ENCODE peak calls at places on chromosomes 1 and 21, in ten cellular contexts. A is CD8-positive, alpha-beta memory T cell; N is activated T-cell treated with anti-CD3 and anti-CD28 coated beads for 24 hours; K is hippocampal formation; D is AG09309; V is AG04450; J is IMR-90; G is stimulated activated naive CD8-positive, alpha-beta T cell treated with anti-CD3 and anti-CD28 coated beads, Interleukin-15, amount 100 ng/mL, for 72 hours; Y is NCI-H510A treated with DMSO at 0.1 percent for 48 hours; H is stimulated activated CD8-positive, alpha-beta memory T cell treated with anti-CD3 and anti-CD28 coated beads, Interleukin-4, amount 100 ng/mL, for 1 hour. I is an unnamed sample.

GRCh38 chr1:7478797-7479499 is 292.1 kb upstream of the VAMP3 start:
- DNase-seq in K (peak; percentile 15), A (no peak), N (no peak), V (peak; percentile 99), J (peak; percentile 100), Y (peak; percentile 84), G (no peak), D (peak; percentile 59), H (no peak), I (peak; percentile 88)

GRCh38 chr21:27498025-27498424 is 531.1 kb upstream of the ADAMTS5 start:
- DNase-seq in V (no peak), J (peak; percentile 14), N (no peak), Y (no peak), D (no peak), K (no peak), G (no peak), A (no peak), H (no peak), I (no peak)

GRCh38 chr1:45304311-45305081 is 22.2 kb upstream of the HPDL start:
- DNase-seq in N (no peak), A (no peak), G (no peak), K (no peak), J (peak; percentile 36), Y (peak; percentile 27), V (no peak), D (no peak), H (no peak), I (no peak)

GRCh38 chr1:41152622-41153044 is 89.5 kb downstream of the SCMH1 start:
- DNase-seq in K (no peak), N (no peak), A (no peak), H (no peak), J (peak; percentile 92), D (peak; percentile 88), G (no peak), V (peak; percentile 69), Y (no peak), I (peak; percentile 78)

GRCh38 chr1:210777914-210778313 is 356.0 kb downstream of the KCNH1 start:
- DNase-seq in A (no peak), G (no peak), D (no peak), K (no peak), J (no peak), N (no peak), V (no peak), H (no peak), Y (no peak), I (no peak)

GRCh38 chr1:233364695-233365539 is 37.4 kb downstream of the MAP3K21 start:
- DNase-seq in H (no peak), K (no peak), D (no peak), A (no peak), N (no peak), J (peak; percentile 23), Y (peak; percentile 53), G (no peak), V (no peak), I (no peak)

GRCh38 chr1:5485968-5486665 is 506.1 kb downstream of the NPHP4 start:
- DNase-seq in D (no peak), G (no peak), A (no peak), K (no peak), V (no peak), J (no peak), H (no peak), Y (peak; percentile 12), N (no peak), I (no peak)

GRCh38 chr1:31671556-31672201 is 27.0 kb upstream of the PEF1 start:
- DNase-seq in A (no peak), K (no peak), J (peak; percentile 13), D (no peak), H (no peak), Y (no peak), G (no peak), V (no peak), N (no peak), I (no peak)

GRCh38 chr1:88612783-88613182 is 71.3 kb upstream of the PKN2 start:
- DNase-seq in J (no peak), K (no peak), N (no peak), Y (peak; percentile 99), G (no peak), D (no peak), V (no peak), A (no peak), H (no peak), I (no peak)

GRCh38 chr1:172135923-172136610 is 284.4 kb upstream of the C1orf105 start:
- DNase-seq in D (peak; percentile 52), K (no peak), Y (no peak), J (peak; percentile 81), N (no peak), G (no peak), A (no peak), H (no peak), V (peak; percentile 51), I (peak; percentile 64)

GRCh38 chr1:16430598-16430997 is 6.6 kb downstream of the SPATA21 start:
- DNase-seq in Y (peak; percentile 18), J (no peak), A (no peak), D (no peak), V (no peak), G (no peak), K (no peak), N (no peak), H (no peak), I (no peak)

GRCh38 chr1:237562247-237562823 is 328.4 kb downstream of the ZP4 start:
- DNase-seq in H (no peak), A (peak; percentile 23), D (peak; percentile 44), K (no peak), J (peak; percentile 69), N (no peak), G (peak; percentile 6), Y (peak; percentile 71), V (peak; percentile 3), I (peak; percentile 49)

GRCh38 chr1:108861566-108861965 is 4.7 kb upstream of the AKNAD1 start:
- DNase-seq in G (no peak), Y (no peak), K (no peak), D (no peak), V (no peak), A (no peak), H (no peak), N (no peak), J (no peak), I (no peak)

GRCh38 chr1:90821152-90821792 is 104.2 kb upstream of the BARHL2 start:
- DNase-seq in J (no peak), K (no peak), G (no peak), A (no peak), Y (no peak), D (no peak), V (no peak), N (no peak), H (no peak), I (no peak)

GRCh38 chr1:116886532-116886931 is 23.2 kb upstream of the PTGFRN start:
- DNase-seq in N (no peak), V (no peak), H (no peak), A (no peak), J (peak; percentile 18), K (no peak), Y (no peak), G (no peak), D (no peak), I (peak; percentile 67)

GRCh38 chr1:246564839-246565750 is 966 bp downstream of the TFB2M start:
- DNase-seq in V (no peak), D (no peak), J (no peak), Y (no peak), K (no peak), N (no peak), H (no peak), A (no peak), G (no peak), I (no peak)

GRCh38 chr1:206049293-206049692 is 3.7 kb upstream of the RHEX start:
- DNase-seq in N (no peak), J (no peak), A (no peak), K (no peak), Y (no peak), G (peak; percentile 27), V (no peak), D (no peak), H (no peak), I (no peak)

GRCh38 chr1:39908534-39908933 is 6.8 kb upstream of the MYCL start:
- DNase-seq in A (no peak), G (no peak), N (no peak), D (no peak), K (no peak), J (no peak), V (no peak), H (no peak), Y (no peak), I (no peak)

GRCh38 chr1:23422313-23422877 is 2.2 kb downstream of the TCEA3 start:
- DNase-seq in V (peak; percentile 43), Y (peak; percentile 55), D (no peak), G (peak; percentile 39), N (no peak), A (peak; percentile 36), K (no peak), H (no peak), J (peak; percentile 82), I (peak; percentile 28)

GRCh38 chr1:243754348-243754747 is 95.7 kb downstream of the AKT3 start:
- DNase-seq in G (no peak), J (no peak), K (no peak), H (no peak), D (no peak), Y (no peak), V (no peak), N (no peak), A (no peak), I (no peak)

GRCh38 chr1:243708210-243708609 is 141.8 kb downstream of the AKT3 start:
- DNase-seq in Y (no peak), V (no peak), J (no peak), A (no peak), N (no peak), K (no peak), G (no peak), H (no peak), D (no peak), I (no peak)

GRCh38 chr21:32844653-32845443 is 73.3 kb upstream of the PAXBP1 start:
- DNase-seq in N (no peak), K (no peak), A (no peak), Y (peak; percentile 12), D (peak; percentile 50), V (no peak), G (no peak), J (peak; percentile 43), H (no peak), I (peak; percentile 40)

GRCh38 chr1:160127865-160128523 is 12.4 kb downstream of the ATP1A2 start:
- DNase-seq in K (no peak), N (no peak), A (no peak), D (peak; percentile 13), H (no peak), Y (no peak), V (no peak), G (no peak), J (peak; percentile 60), I (no peak)

GRCh38 chr1:210407207-210407886 is 78.6 kb downstream of the HHAT start:
- DNase-seq in A (peak; percentile 44), Y (peak; percentile 85), D (no peak), H (peak; percentile 62), K (peak; percentile 56), N (peak; percentile 65), J (peak; percentile 56), G (peak; percentile 74), V (peak; percentile 42), I (no peak)

GRCh38 chr21:38297193-38297592 is 40.4 kb downstream of the KCNJ15 start:
- DNase-seq in D (no peak), Y (peak; percentile 18), G (no peak), A (no peak), J (peak; percentile 78), H (no peak), N (no peak), K (no peak), V (no peak), I (peak; percentile 66)

GRCh38 chr1:62250126-62250726 is 55.6 kb downstream of the L1TD1 start:
- DNase-seq in A (no peak), Y (no peak), H (no peak), D (no peak), K (no peak), V (no peak), J (no peak), N (no peak), G (no peak), I (no peak)

I was measured in non-pigmented ciliary epithelial cell.